ENCODE peak calls at places on chromosome 19, in six cellular contexts. One of them, this sample, is unnamed.
A peak's percentile ranks its signal among the peaks of the same experiment; 100 is the strongest.

GRCh38 chr19:38267780-38268430 is 3.5 kb downstream of the SPINT2 start:
- DNase-seq in WTC11: no peak
- DNase-seq in A549: peak; percentile 70
- DNase-seq in HepG2: no peak
- DNase-seq in endothelial cell of umbilical vein: no peak
- DNase-seq in H1: no peak
- DNase-seq in this sample: no peak

GRCh38 chr19:34666958-34667265 is 10.0 kb downstream of the SCGB2B2 start:
- DNase-seq in WTC11: no peak
- DNase-seq in A549: no peak
- DNase-seq in HepG2: no peak
- DNase-seq in endothelial cell of umbilical vein: no peak
- DNase-seq in H1: no peak
- DNase-seq in this sample: no peak

GRCh38 chr19:13839193-13839937 is 37.6 kb upstream of the NANOS3 start:
- DNase-seq in WTC11: peak; percentile 57
- DNase-seq in A549: no peak
- DNase-seq in HepG2: no peak
- DNase-seq in endothelial cell of umbilical vein: peak; percentile 87
- DNase-seq in H1: peak; percentile 69
- DNase-seq in this sample: peak; percentile 82

GRCh38 chr19:41771410-41771809 is 16.1 kb downstream of the CEACAM6 start:
- DNase-seq in WTC11: no peak
- DNase-seq in A549: no peak
- DNase-seq in HepG2: no peak
- DNase-seq in endothelial cell of umbilical vein: no peak
- DNase-seq in H1: no peak
- DNase-seq in this sample: no peak

GRCh38 chr19:21786931-21787330 is 19.6 kb upstream of the ZNF100 start:
- DNase-seq in WTC11: no peak
- DNase-seq in A549: no peak
- DNase-seq in HepG2: no peak
- DNase-seq in endothelial cell of umbilical vein: no peak
- DNase-seq in H1: no peak
- DNase-seq in this sample: no peak

GRCh38 chr19:50415661-50416033 is 3.1 kb upstream of the SPIB start:
- DNase-seq in WTC11: no peak
- DNase-seq in A549: no peak
- DNase-seq in HepG2: no peak
- DNase-seq in endothelial cell of umbilical vein: no peak
- DNase-seq in H1: no peak
- DNase-seq in this sample: peak; percentile 74

GRCh38 chr19:46043519-46043918 is 2.7 kb upstream of the IGFL4 start:
- DNase-seq in WTC11: no peak
- DNase-seq in A549: no peak
- DNase-seq in HepG2: no peak
- DNase-seq in endothelial cell of umbilical vein: no peak
- DNase-seq in H1: no peak
- DNase-seq in this sample: no peak

GRCh38 chr19:11261902-11262839 is at the start of gene DOCK6:
- DNase-seq in WTC11: peak; percentile 60
- DNase-seq in A549: no peak
- DNase-seq in HepG2: no peak
- DNase-seq in endothelial cell of umbilical vein: no peak
- DNase-seq in H1: peak; percentile 78
- DNase-seq in this sample: peak; percentile 88

GRCh38 chr19:11279505-11280236 is 16.3 kb upstream of the TSPAN16 start:
- DNase-seq in WTC11: no peak
- DNase-seq in A549: no peak
- DNase-seq in HepG2: no peak
- DNase-seq in endothelial cell of umbilical vein: no peak
- DNase-seq in H1: no peak
- DNase-seq in this sample: no peak

GRCh38 chr19:39203372-39204341 is at the start of gene SYCN:
- DNase-seq in WTC11: no peak
- DNase-seq in A549: no peak
- DNase-seq in HepG2: no peak
- DNase-seq in endothelial cell of umbilical vein: no peak
- DNase-seq in H1: no peak
- DNase-seq in this sample: no peak

GRCh38 chr19:388691-389090 is 20.3 kb downstream of the C2CD4C start:
- DNase-seq in WTC11: peak; percentile 8
- DNase-seq in A549: no peak
- DNase-seq in HepG2: no peak
- DNase-seq in endothelial cell of umbilical vein: no peak
- DNase-seq in H1: no peak
- DNase-seq in this sample: no peak

GRCh38 chr19:48450441-48450840 is 4.7 kb downstream of the GRWD1 start:
- DNase-seq in WTC11: no peak
- DNase-seq in A549: no peak
- DNase-seq in HepG2: no peak
- DNase-seq in endothelial cell of umbilical vein: no peak
- DNase-seq in H1: no peak
- DNase-seq in this sample: no peak

GRCh38 chr19:44717603-44718002 is 18.7 kb downstream of the CEACAM16 start:
- DNase-seq in WTC11: no peak
- DNase-seq in A549: no peak
- DNase-seq in HepG2: no peak
- DNase-seq in endothelial cell of umbilical vein: no peak
- DNase-seq in H1: no peak
- DNase-seq in this sample: no peak

GRCh38 chr19:8578642-8579265 is 1.5 kb upstream of the MYO1F start:
- DNase-seq in WTC11: peak; percentile 91
- DNase-seq in A549: peak; percentile 66
- DNase-seq in HepG2: peak; percentile 35
- DNase-seq in endothelial cell of umbilical vein: peak; percentile 55
- DNase-seq in H1: peak; percentile 96
- DNase-seq in this sample: peak; percentile 83
- TF ChIP-seq JUN in WTC11: no peak
- TF ChIP-seq JUN in A549: no peak
- TF ChIP-seq JUN in HepG2: no peak
- TF ChIP-seq JUN in endothelial cell of umbilical vein: no peak
- TF ChIP-seq JUN in H1: no peak
- TF ChIP-seq JUN in this sample: no peak

DNA sequence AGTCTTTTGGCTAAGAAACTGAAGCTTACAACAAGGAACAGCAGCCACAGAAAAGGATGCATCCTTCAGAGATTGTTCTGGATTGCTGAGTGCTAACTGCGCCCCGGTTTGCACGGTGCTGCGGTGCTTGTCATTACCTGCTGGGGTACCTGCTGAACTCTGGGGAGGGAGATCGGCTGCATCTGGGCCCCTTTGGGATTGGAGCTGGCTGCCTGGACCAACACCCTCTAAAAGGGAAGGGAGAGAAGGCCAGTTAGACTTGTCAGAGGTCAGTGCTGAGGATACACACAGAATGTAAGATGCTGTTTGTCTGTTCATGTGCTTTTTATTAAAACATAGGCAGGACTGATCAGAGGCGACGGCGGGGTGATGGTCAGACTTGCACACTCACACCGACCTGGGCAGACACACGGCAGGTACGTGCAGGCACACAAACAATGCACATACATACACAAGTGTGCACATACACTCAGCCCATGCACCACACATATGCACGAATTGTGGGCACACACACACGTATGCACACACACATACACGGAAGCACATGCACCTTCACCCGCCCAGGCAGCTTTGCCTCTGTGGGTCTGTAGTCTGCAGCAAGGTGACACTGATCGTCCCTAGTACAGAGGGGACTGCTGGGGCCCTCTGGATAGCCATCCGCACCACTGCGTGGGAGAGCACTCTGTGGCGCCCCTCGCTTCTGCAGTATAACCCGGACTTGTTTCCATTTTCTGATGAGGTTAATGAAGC is 66.1 kb downstream of the RFX2 start:
- DNase-seq in WTC11: no peak
- DNase-seq in A549: no peak
- DNase-seq in HepG2: no peak
- DNase-seq in endothelial cell of umbilical vein: no peak
- DNase-seq in H1: peak; percentile 24
- DNase-seq in this sample: no peak
- TF ChIP-seq JUN in WTC11: no peak
- TF ChIP-seq JUN in A549: no peak
- TF ChIP-seq JUN in HepG2: no peak
- TF ChIP-seq JUN in endothelial cell of umbilical vein: no peak
- TF ChIP-seq JUN in H1: no peak
- TF ChIP-seq JUN in this sample: no peak

DNA sequence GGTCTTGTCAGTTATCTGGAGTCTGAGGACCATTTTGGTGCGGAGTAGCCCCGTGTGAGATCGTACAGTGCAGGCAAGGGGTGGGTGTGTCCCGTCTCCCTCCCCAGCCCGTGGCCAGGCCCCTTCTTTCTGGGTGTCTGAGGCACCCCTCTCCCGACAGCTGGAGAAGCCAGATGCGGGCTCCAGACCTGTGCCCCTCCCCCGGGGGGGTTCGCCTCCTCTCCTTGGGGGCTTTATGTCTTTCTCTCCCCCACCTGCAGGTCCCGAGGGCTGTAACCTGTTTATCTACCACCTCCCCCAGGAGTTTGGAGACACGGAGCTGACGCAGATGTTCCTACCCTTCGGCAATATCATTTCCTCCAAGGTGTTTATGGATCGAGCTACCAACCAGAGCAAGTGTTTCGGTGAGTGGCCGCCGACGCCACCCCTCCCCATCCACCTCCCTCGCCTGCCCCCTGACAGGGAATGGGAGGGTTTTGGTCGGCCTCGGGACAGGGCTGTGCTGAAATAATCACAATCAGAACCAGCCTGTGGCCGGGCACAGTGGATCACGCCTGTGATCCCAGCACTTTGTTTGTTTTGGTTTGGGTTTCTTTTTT is 65.6 kb downstream of the CELF5 start:
- DNase-seq in WTC11: no peak
- DNase-seq in A549: no peak
- DNase-seq in HepG2: no peak
- DNase-seq in endothelial cell of umbilical vein: no peak
- DNase-seq in H1: no peak
- DNase-seq in this sample: no peak
- TF ChIP-seq JUN in WTC11: no peak
- TF ChIP-seq JUN in A549: no peak
- TF ChIP-seq JUN in HepG2: no peak
- TF ChIP-seq JUN in endothelial cell of umbilical vein: no peak
- TF ChIP-seq JUN in H1: no peak
- TF ChIP-seq JUN in this sample: no peak

GRCh38 chr19:57435062-57435978 is at the start of gene ZNF749:
- DNase-seq in WTC11: peak; percentile 99
- DNase-seq in A549: peak; percentile 98
- DNase-seq in HepG2: peak; percentile 98
- DNase-seq in endothelial cell of umbilical vein: peak; percentile 98
- DNase-seq in H1: peak; percentile 97
- DNase-seq in this sample: peak; percentile 99

GRCh38 chr19:57436392-57436791 is 1.3 kb downstream of the ZNF749 start:
- DNase-seq in WTC11: no peak
- DNase-seq in A549: no peak
- DNase-seq in HepG2: no peak
- DNase-seq in endothelial cell of umbilical vein: no peak
- DNase-seq in H1: no peak
- DNase-seq in this sample: no peak

GRCh38 chr19:57438925-57439324 is 3.8 kb downstream of the ZNF749 start:
- DNase-seq in WTC11: peak; percentile 21
- DNase-seq in A549: no peak
- DNase-seq in HepG2: no peak
- DNase-seq in endothelial cell of umbilical vein: no peak
- DNase-seq in H1: peak; percentile 47
- DNase-seq in this sample: no peak

GRCh38 chr19:57437931-57438330 is 2.8 kb downstream of the ZNF749 start:
- DNase-seq in WTC11: no peak
- DNase-seq in A549: no peak
- DNase-seq in HepG2: no peak
- DNase-seq in endothelial cell of umbilical vein: no peak
- DNase-seq in H1: no peak
- DNase-seq in this sample: no peak

GRCh38 chr19:57434386-57435061 is 601 bp upstream of the ZNF749 start:
- DNase-seq in WTC11: peak; percentile 34
- DNase-seq in A549: no peak
- DNase-seq in HepG2: no peak
- DNase-seq in endothelial cell of umbilical vein: no peak
- DNase-seq in H1: peak; percentile 49
- DNase-seq in this sample: no peak
- TF ChIP-seq JUN in WTC11: no peak
- TF ChIP-seq JUN in A549: no peak
- TF ChIP-seq JUN in HepG2: no peak
- TF ChIP-seq JUN in endothelial cell of umbilical vein: no peak
- TF ChIP-seq JUN in H1: no peak
- TF ChIP-seq JUN in this sample: no peak

DNA sequence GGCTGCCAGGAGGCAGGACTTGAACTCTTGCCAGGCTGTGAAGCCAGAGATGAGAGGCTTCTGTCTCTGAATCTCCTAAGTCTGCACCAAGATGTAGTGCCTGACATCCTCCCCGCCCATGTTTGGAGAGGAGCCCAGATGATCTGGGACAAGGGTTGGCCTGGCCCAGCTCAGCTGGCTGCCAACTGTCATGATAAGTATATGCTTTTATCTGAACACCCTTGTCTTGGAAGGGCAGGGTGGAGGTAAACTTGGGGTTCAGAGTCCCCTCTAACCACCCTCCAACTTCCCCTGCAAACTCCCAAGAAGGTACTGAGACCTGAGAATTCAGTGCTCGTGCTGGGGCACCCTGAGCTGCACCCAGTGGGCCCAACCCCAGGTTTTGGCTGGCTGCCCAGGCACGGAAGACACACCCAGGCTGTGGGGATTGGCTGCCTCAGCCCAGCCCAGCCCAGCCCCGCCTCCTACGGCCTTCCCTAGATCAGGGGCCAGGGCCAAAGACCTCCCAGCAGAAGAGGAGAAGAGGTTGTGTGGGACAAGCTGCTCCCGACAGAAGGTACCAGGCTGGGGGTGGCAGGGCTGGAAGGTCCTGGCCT is at the start of gene CYP4F12:
- DNase-seq in WTC11: no peak
- DNase-seq in A549: peak; percentile 36
- DNase-seq in HepG2: peak; percentile 76
- DNase-seq in endothelial cell of umbilical vein: no peak
- DNase-seq in H1: no peak
- DNase-seq in this sample: peak; percentile 57
- TF ChIP-seq JUN in WTC11: no peak
- TF ChIP-seq JUN in A549: no peak
- TF ChIP-seq JUN in HepG2: no peak
- TF ChIP-seq JUN in endothelial cell of umbilical vein: no peak
- TF ChIP-seq JUN in H1: no peak
- TF ChIP-seq JUN in this sample: no peak